ENCODE peak calls at places on chromosomes 11 and 22, in ten cellular contexts. Q is cardiac fibroblast; U is brain microvascular endothelial cell; B is A549; G is BJ; K is ovary; F is AG04450; O is activated B cell treated with CpG ODN at 0.5 μM for 24 hours; X is CD4-positive, alpha-beta T cell; R is HCT116. P is an unnamed sample.

GRCh38 chr11:134393638-134394037 is 18.4 kb downstream of the B3GAT1 start:
- DNase-seq in Q (no peak), K (no peak), B (peak; percentile 18), G (no peak), O (no peak), F (no peak), R (peak; percentile 2), U (no peak), X (no peak), P (no peak)

GRCh38 chr22:38543822-38544221 is 26.2 kb downstream of the DMC1 start:
- DNase-seq in K (no peak), O (no peak), F (no peak), G (no peak), B (no peak), X (no peak), R (no peak), U (no peak), Q (no peak), P (no peak)

GRCh38 chr11:129974237-129974636 is 28.4 kb downstream of the PRDM10 start:
- DNase-seq in R (no peak), U (no peak), K (no peak), X (no peak), F (no peak), Q (no peak), G (no peak), B (no peak), O (no peak), P (no peak)

GRCh38 chr22:24969588-24970301 is 17.2 kb downstream of the KIAA1671 start:
- DNase-seq in G (peak; percentile 30), B (no peak), Q (peak; percentile 51), K (no peak), R (peak; percentile 56), O (no peak), U (peak; percentile 39), X (no peak), F (no peak), P (no peak)

GRCh38 chr11:78659326-78660319 is 85.0 kb upstream of the NARS2 start:
- DNase-seq in O (no peak), G (no peak), B (no peak), U (no peak), F (no peak), R (no peak), Q (no peak), K (no peak), X (no peak), P (no peak)

GRCh38 chr11:44016546-44017442 is 31.0 kb upstream of the ACCSL start:
- DNase-seq in U (no peak), G (no peak), Q (no peak), F (no peak), B (no peak), X (no peak), R (no peak), K (no peak), O (no peak), P (no peak)

GRCh38 chr11:13303668-13304649 is 26.4 kb downstream of the BMAL1 start:
- DNase-seq in K (no peak), F (no peak), G (no peak), U (no peak), B (no peak), O (no peak), R (no peak), Q (no peak), X (no peak), P (no peak)

GRCh38 chr11:83035070-83035854 is 36.4 kb downstream of the RAB30 start:
- DNase-seq in B (no peak), F (no peak), K (no peak), R (no peak), X (no peak), O (no peak), G (no peak), Q (peak; percentile 46), U (peak; percentile 61), P (no peak)

DNA sequence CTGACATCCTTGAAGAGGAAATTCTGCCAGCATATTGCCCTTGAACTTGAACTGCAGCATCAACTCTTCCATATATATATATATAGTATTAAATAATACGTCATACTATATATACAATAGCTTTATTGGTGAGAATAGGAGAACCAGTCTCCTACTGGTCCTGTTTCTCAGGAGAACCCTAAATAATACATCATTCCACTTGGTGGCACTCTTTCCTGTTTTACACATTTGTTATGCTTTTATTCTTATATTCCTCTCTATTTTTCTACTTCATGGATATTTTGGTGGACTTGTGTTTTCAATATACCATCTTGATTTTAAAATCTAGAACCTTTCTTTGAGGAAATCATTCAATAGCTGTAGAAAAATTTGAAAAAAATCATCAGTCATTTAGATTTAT is 193.3 kb downstream of the TRPC6 start:
- DNase-seq in X (no peak), U (peak; percentile 9), Q (peak; percentile 12), R (peak; percentile 3), K (no peak), F (no peak), G (no peak), O (no peak), B (no peak), P (no peak)
- TF ChIP-seq CTCF in X (no peak), U (peak; percentile 16), Q (peak; percentile 15), R (peak; percentile 9), K (no peak), F (peak; percentile 47), G (peak; percentile 28), O (no peak), B (peak; percentile 37), P (peak; percentile 37)

GRCh38 chr22:22554324-22555284 is 4.5 kb downstream of the PRAME start:
- DNase-seq in F (no peak), U (no peak), O (no peak), K (no peak), Q (no peak), R (no peak), B (no peak), X (no peak), G (no peak), P (no peak)

GRCh38 chr22:22552630-22553029 is 6.4 kb downstream of the PRAME start:
- DNase-seq in Q (peak; percentile 12), X (no peak), U (no peak), F (no peak), B (no peak), O (no peak), K (no peak), G (no peak), R (no peak), P (no peak)

GRCh38 chr22:22550789-22551434 is 8.2 kb downstream of the PRAME start:
- DNase-seq in Q (no peak), O (no peak), R (no peak), G (no peak), X (no peak), U (no peak), K (no peak), B (no peak), F (no peak), P (no peak)

GRCh38 chr22:22553735-22554134 is 5.3 kb downstream of the PRAME start:
- DNase-seq in X (no peak), R (no peak), U (no peak), K (no peak), B (no peak), O (no peak), Q (no peak), G (no peak), F (no peak), P (no peak)

DNA sequence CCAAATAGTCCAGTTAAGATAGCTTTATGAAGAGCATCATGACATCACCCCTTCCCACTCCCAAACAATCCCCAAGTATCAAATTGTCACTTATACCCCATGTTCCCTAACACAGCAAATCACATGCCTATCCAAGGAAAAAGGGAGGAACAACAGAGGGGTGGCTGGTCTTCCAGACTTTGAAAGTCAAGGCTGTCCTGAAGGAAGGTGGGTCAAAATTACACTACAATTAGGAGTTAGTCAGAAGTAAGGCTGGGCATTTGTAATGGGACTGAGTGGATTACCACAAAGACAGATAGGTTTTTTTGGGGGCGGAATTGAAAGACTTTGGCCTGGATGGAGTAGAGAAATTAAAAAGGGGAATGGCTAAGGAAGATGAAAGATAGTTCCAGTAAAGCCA is 5.9 kb downstream of the PRAME start:
- DNase-seq in G (no peak), R (no peak), U (no peak), O (no peak), Q (no peak), F (no peak), K (no peak), B (no peak), X (no peak), P (no peak)
- TF ChIP-seq CTCF in G (no peak), R (no peak), U (no peak), O (no peak), Q (no peak), F (no peak), K (no peak), B (no peak), X (no peak), P (no peak)

GRCh38 chr11:12100429-12100828 is 10.0 kb upstream of the MICAL2 start:
- DNase-seq in Q (no peak), R (no peak), X (no peak), F (no peak), U (no peak), B (no peak), O (no peak), G (no peak), K (no peak), P (no peak)

GRCh38 chr11:12103411-12104225 is 6.8 kb upstream of the MICAL2 start:
- DNase-seq in K (no peak), F (no peak), G (no peak), U (no peak), X (no peak), O (no peak), R (no peak), B (no peak), Q (no peak), P (no peak)

GRCh38 chr11:12101318-12101717 is 9.1 kb upstream of the MICAL2 start:
- DNase-seq in F (no peak), R (no peak), U (no peak), K (no peak), Q (no peak), X (no peak), O (no peak), B (no peak), G (no peak), P (no peak)

GRCh38 chr11:12100886-12101285 is 9.5 kb upstream of the MICAL2 start:
- DNase-seq in B (no peak), Q (peak; percentile 70), O (no peak), G (no peak), X (no peak), U (no peak), R (no peak), K (no peak), F (no peak), P (no peak)

GRCh38 chr11:12102588-12103410 is 7.6 kb upstream of the MICAL2 start:
- DNase-seq in K (no peak), X (no peak), R (no peak), Q (no peak), G (no peak), O (no peak), F (no peak), U (no peak), B (no peak), P (no peak)
- TF ChIP-seq CTCF in K (no peak), X (no peak), R (no peak), Q (peak; percentile 9), G (peak; percentile 15), O (no peak), F (peak; percentile 12), U (peak; percentile 33), B (peak; percentile 34), P (no peak)

GRCh38 chr11:77353131-77353530 is 51.6 kb upstream of the GDPD4 start:
- DNase-seq in F (no peak), G (no peak), K (no peak), R (no peak), B (no peak), O (no peak), X (no peak), Q (no peak), U (no peak), P (no peak)

GRCh38 chr11:77347962-77348361 is 46.5 kb upstream of the GDPD4 start:
- DNase-seq in G (no peak), O (no peak), K (no peak), Q (no peak), U (no peak), F (no peak), B (no peak), R (no peak), X (no peak), P (no peak)

GRCh38 chr11:77346906-77347603 is 45.6 kb upstream of the GDPD4 start:
- DNase-seq in R (no peak), K (no peak), Q (peak; percentile 33), O (no peak), G (peak; percentile 93), B (no peak), F (peak; percentile 72), X (no peak), U (peak; percentile 67), P (no peak)

GRCh38 chr11:77345621-77346020 is 44.1 kb upstream of the GDPD4 start:
- DNase-seq in G (peak; percentile 49), X (no peak), U (peak; percentile 65), F (peak; percentile 61), O (no peak), K (no peak), Q (peak; percentile 31), R (no peak), B (no peak), P (no peak)

DNA sequence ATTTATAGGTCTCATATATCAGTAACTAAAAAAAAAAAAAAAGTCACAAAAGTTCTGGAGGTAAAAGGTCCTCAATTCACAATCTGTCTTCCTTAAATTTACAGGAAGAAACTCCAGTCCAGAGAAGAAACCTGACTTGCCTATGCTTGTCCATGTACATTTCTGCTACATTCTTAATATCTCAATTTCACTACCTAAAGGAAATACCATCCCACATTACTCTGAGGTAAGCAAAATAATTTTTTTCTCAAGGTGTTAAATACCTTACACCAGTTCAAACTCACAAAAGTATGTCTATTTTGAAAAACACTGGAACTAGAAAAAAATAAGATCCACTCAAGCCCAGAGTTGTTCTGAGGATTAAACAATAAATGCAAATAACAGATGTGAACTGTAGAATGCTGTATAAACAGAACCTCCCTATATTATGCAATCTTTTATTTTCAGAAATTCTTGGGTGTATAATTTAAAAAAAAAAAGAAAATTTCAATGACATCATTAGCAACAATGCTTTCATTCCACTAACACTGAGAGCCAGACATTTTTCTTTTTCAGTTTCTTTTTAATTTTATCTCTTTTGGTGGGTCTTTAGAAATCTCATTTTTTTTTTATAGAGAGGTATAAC is 49.9 kb upstream of the GDPD4 start:
- DNase-seq in B (no peak), O (no peak), Q (peak; percentile 12), G (peak; percentile 22), U (no peak), R (no peak), F (no peak), K (no peak), X (no peak), P (no peak)
- TF ChIP-seq CTCF in B (no peak), O (no peak), Q (no peak), G (no peak), U (no peak), R (no peak), F (no peak), K (no peak), X (no peak), P (no peak)